ENCODE peak calls at places on chromosomes 2 and 18, in nine cellular contexts. R is brain microvascular endothelial cell; J is activated effector memory CD4-positive, alpha-beta T cell treated with anti-CD3 and anti-CD28 coated beads, Interleukin-2, amount 50 U/mL, for 16 hours; I is Calu3; Q is HT1080; F is AG08396; X is germinal center; K is neural crest cell; C is heart right ventricle. S is an unnamed sample.
A peak's percentile ranks its signal among the peaks of the same experiment; 100 is the strongest.

GRCh38 chr2:98601532-98602132 is 6.7 kb downstream of the COA5 start:
- DNase-seq in R (peak; percentile 20), J (no peak), I (peak; percentile 44), Q (peak; percentile 42), F (peak; percentile 54), X (peak; percentile 38), K (no peak), C (no peak), S (peak; percentile 41)

GRCh38 chr18:79476918-79477685 is 81.4 kb downstream of the NFATC1 start:
- DNase-seq in R (no peak), J (no peak), I (no peak), Q (no peak), F (no peak), X (no peak), K (no peak), C (no peak), S (no peak)

GRCh38 chr18:59929621-59930295 is 30.0 kb downstream of the PMAIP1 start:
- DNase-seq in R (no peak), J (no peak), I (no peak), Q (peak; percentile 47), F (no peak), X (no peak), K (no peak), C (no peak), S (no peak)

GRCh38 chr2:220334871-220335590 is 707.6 kb downstream of the SLC4A3 start:
- DNase-seq in R (no peak), J (no peak), I (no peak), Q (peak; percentile 20), F (no peak), X (no peak), K (no peak), C (no peak), S (no peak)

GRCh38 chr2:56170536-56170935 is 13.3 kb upstream of the CCDC85A start:
- DNase-seq in R (no peak), J (no peak), I (no peak), Q (no peak), F (no peak), X (no peak), K (no peak), C (no peak), S (no peak)

GRCh38 chr2:158755738-158756137 is 39.4 kb upstream of the DAPL1 start:
- DNase-seq in R (no peak), J (no peak), I (peak; percentile 26), Q (no peak), F (no peak), X (no peak), K (no peak), C (no peak), S (no peak)

GRCh38 chr2:53826587-53827397 is 33.0 kb downstream of the GPR75 start:
- DNase-seq in R (no peak), J (no peak), I (no peak), Q (no peak), F (peak; percentile 14), X (no peak), K (no peak), C (no peak), S (no peak)

GRCh38 chr2:127012868-127013267 is 94.1 kb downstream of the BIN1 start:
- DNase-seq in R (no peak), J (no peak), I (no peak), Q (no peak), F (no peak), X (no peak), K (no peak), C (no peak), S (no peak)

GRCh38 chr2:25000503-25001328 is 29.0 kb upstream of the DNAJC27 start:
- DNase-seq in R (peak; percentile 20), J (no peak), I (no peak), Q (peak; percentile 47), F (peak; percentile 28), X (no peak), K (no peak), C (no peak), S (no peak)

GRCh38 chr2:133247613-133248012 is 320.6 kb downstream of the NCKAP5 start:
- DNase-seq in R (no peak), J (no peak), I (no peak), Q (peak; percentile 49), F (no peak), X (peak; percentile 37), K (no peak), C (no peak), S (no peak)

GRCh38 chr2:43223412-43224040 is 2.9 kb downstream of the ZFP36L2 start:
- DNase-seq in R (peak; percentile 7), J (no peak), I (no peak), Q (no peak), F (no peak), X (no peak), K (no peak), C (no peak), S (no peak)

GRCh38 chr18:54254265-54254758 is 15.0 kb upstream of the POLI start:
- DNase-seq in R (peak; percentile 27), J (no peak), I (no peak), Q (peak; percentile 37), F (no peak), X (no peak), K (no peak), C (no peak), S (no peak)

GRCh38 chr18:40926679-40927078 is 1028.4 kb upstream of the PIK3C3 start:
- DNase-seq in R (no peak), J (no peak), I (no peak), Q (no peak), F (no peak), X (no peak), K (no peak), C (no peak), S (no peak)

GRCh38 chr2:9287400-9288059 is 80.9 kb downstream of the ASAP2 start:
- DNase-seq in R (peak; percentile 98), J (no peak), I (peak; percentile 77), Q (peak; percentile 99), F (peak; percentile 92), X (no peak), K (no peak), C (no peak), S (no peak)

GRCh38 chr2:88967844-88968243 is 276.4 kb downstream of the RPIA start:
- DNase-seq in R (no peak), J (no peak), I (no peak), Q (peak; percentile 55), F (no peak), X (no peak), K (no peak), C (no peak), S (no peak)

GRCh38 chr2:216015722-216016464 is 2.5 kb upstream of the MREG start:
- DNase-seq in R (no peak), J (peak; percentile 75), I (no peak), Q (peak; percentile 30), F (no peak), X (peak; percentile 57), K (no peak), C (no peak), S (no peak)

GRCh38 chr18:36130039-36130831 is 536 bp downstream of the ELP2 start:
- DNase-seq in R (no peak), J (no peak), I (no peak), Q (no peak), F (peak; percentile 24), X (no peak), K (no peak), C (no peak), S (no peak)

GRCh38 chr2:145690183-145690582 is 1170.3 kb upstream of the ZEB2 start:
- DNase-seq in R (peak; percentile 6), J (no peak), I (no peak), Q (no peak), F (no peak), X (no peak), K (no peak), C (no peak), S (no peak)

GRCh38 chr2:114442545-114442944 is at the start of gene DPP10:
- DNase-seq in R (peak; percentile 2), J (no peak), I (peak; percentile 50), Q (peak; percentile 20), F (no peak), X (no peak), K (peak; percentile 63), C (no peak), S (peak; percentile 86)

GRCh38 chr2:28750316-28751101 is 1.1 kb upstream of the PPP1CB start:
- DNase-seq in R (no peak), J (peak; percentile 70), I (peak; percentile 6), Q (peak; percentile 29), F (peak; percentile 29), X (peak; percentile 26), K (no peak), C (no peak), S (no peak)

GRCh38 chr18:60549338-60549960 is 176.9 kb upstream of the MC4R start:
- DNase-seq in R (peak; percentile 64), J (no peak), I (peak; percentile 30), Q (peak; percentile 51), F (peak; percentile 16), X (peak; percentile 4), K (peak; percentile 28), C (no peak), S (peak; percentile 31)

GRCh38 chr2:215860076-215860475 is 153.3 kb downstream of the MREG start:
- DNase-seq in R (no peak), J (no peak), I (no peak), Q (no peak), F (no peak), X (no peak), K (no peak), C (no peak), S (no peak)

GRCh38 chr2:191797937-191798873 is 48.7 kb downstream of the CAVIN2 start:
- DNase-seq in R (no peak), J (no peak), I (no peak), Q (no peak), F (no peak), X (no peak), K (no peak), C (no peak), S (no peak)

GRCh38 chr18:55857961-55858360 is 270.0 kb upstream of the TCF4 start:
- DNase-seq in R (no peak), J (no peak), I (no peak), Q (no peak), F (no peak), X (no peak), K (no peak), C (no peak), S (no peak)

GRCh38 chr2:125680809-125681208 is 975.1 kb upstream of the GYPC start:
- DNase-seq in R (no peak), J (no peak), I (no peak), Q (no peak), F (no peak), X (no peak), K (no peak), C (no peak), S (no peak)

GRCh38 chr2:186972281-186972970 is 123.5 kb upstream of the ZSWIM2 start:
- DNase-seq in R (no peak), J (no peak), I (no peak), Q (no peak), F (no peak), X (no peak), K (no peak), C (no peak), S (no peak)

GRCh38 chr18:77124452-77124922 is 8.1 kb downstream of the MBP start:
- DNase-seq in R (no peak), J (peak; percentile 86), I (peak; percentile 70), Q (no peak), F (no peak), X (peak; percentile 36), K (no peak), C (no peak), S (no peak)

GRCh38 chr2:209960676-209961630 is 41.5 kb upstream of the RPE start:
- DNase-seq in R (peak; percentile 56), J (peak; percentile 71), I (peak; percentile 60), Q (peak; percentile 64), F (peak; percentile 38), X (peak; percentile 47), K (peak; percentile 61), C (no peak), S (peak; percentile 63)

GRCh38 chr2:25109822-25110221 is 58.6 kb downstream of the POMC start:
- DNase-seq in R (no peak), J (no peak), I (no peak), Q (no peak), F (no peak), X (no peak), K (no peak), C (no peak), S (no peak)

GRCh38 chr2:213224366-213224765 is 59.9 kb upstream of the SPAG16 start:
- DNase-seq in R (no peak), J (no peak), I (no peak), Q (peak; percentile 29), F (no peak), X (no peak), K (no peak), C (no peak), S (no peak)

GRCh38 chr2:33108483-33109443 is 162.0 kb downstream of the LTBP1 start:
- DNase-seq in R (peak; percentile 56), J (no peak), I (no peak), Q (no peak), F (peak; percentile 28), X (no peak), K (no peak), C (no peak), S (no peak)

S was measured in nephron progenitor cell.